ENCODE peak calls at places on chromosomes 11 and 22, in five cellular contexts. One of them, this sample, is unnamed.

GRCh38 chr11:93945596-93945995 is 75.6 kb upstream of the HEPHL1 start:
- DNase-seq in activated T-helper 9 cell treated with anti-CD3 and anti-CD28 coated beads, Interleukin-2, amount 50 U/mL, for 16 hours: no peak
- DNase-seq in SW480: no peak
- DNase-seq in mucosa of gallbladder: no peak
- DNase-seq in astrocyte of the hippocampus: peak; percentile 44
- DNase-seq in this sample: no peak

GRCh38 chr11:69274531-69275016 is 19.4 kb upstream of the MYEOV start:
- DNase-seq in SW480: peak; percentile 85
- DNase-seq in mucosa of gallbladder: peak; percentile 79
- DNase-seq in activated T-helper 9 cell treated with anti-CD3 and anti-CD28 coated beads, Interleukin-2, amount 50 U/mL, for 16 hours: no peak
- DNase-seq in astrocyte of the hippocampus: no peak
- DNase-seq in this sample: no peak

GRCh38 chr11:45771194-45771941 is 33.6 kb upstream of the SLC35C1 start:
- DNase-seq in mucosa of gallbladder: peak; percentile 64
- DNase-seq in SW480: peak; percentile 53
- DNase-seq in astrocyte of the hippocampus: peak; percentile 76
- DNase-seq in activated T-helper 9 cell treated with anti-CD3 and anti-CD28 coated beads, Interleukin-2, amount 50 U/mL, for 16 hours: peak; percentile 56
- DNase-seq in this sample: peak; percentile 40

GRCh38 chr11:1785749-1786261 is 22.1 kb upstream of the CTSD start:
- DNase-seq in mucosa of gallbladder: no peak
- DNase-seq in astrocyte of the hippocampus: no peak
- DNase-seq in SW480: no peak
- DNase-seq in activated T-helper 9 cell treated with anti-CD3 and anti-CD28 coated beads, Interleukin-2, amount 50 U/mL, for 16 hours: no peak
- DNase-seq in this sample: no peak

GRCh38 chr22:21712751-21713427 is 22.7 kb downstream of the YPEL1 start:
- DNase-seq in astrocyte of the hippocampus: peak; percentile 88
- DNase-seq in mucosa of gallbladder: peak; percentile 57
- DNase-seq in SW480: peak; percentile 75
- DNase-seq in activated T-helper 9 cell treated with anti-CD3 and anti-CD28 coated beads, Interleukin-2, amount 50 U/mL, for 16 hours: peak; percentile 34
- DNase-seq in this sample: peak; percentile 40

GRCh38 chr11:115162919-115163318 is 341.3 kb downstream of the CADM1 start:
- DNase-seq in astrocyte of the hippocampus: no peak
- DNase-seq in SW480: no peak
- DNase-seq in mucosa of gallbladder: no peak
- DNase-seq in activated T-helper 9 cell treated with anti-CD3 and anti-CD28 coated beads, Interleukin-2, amount 50 U/mL, for 16 hours: no peak
- DNase-seq in this sample: no peak

GRCh38 chr11:68040121-68040956 is 1.5 kb downstream of the TCIRG1 start:
- DNase-seq in activated T-helper 9 cell treated with anti-CD3 and anti-CD28 coated beads, Interleukin-2, amount 50 U/mL, for 16 hours: no peak
- DNase-seq in mucosa of gallbladder: no peak
- DNase-seq in SW480: peak; percentile 39
- DNase-seq in astrocyte of the hippocampus: peak; percentile 59
- DNase-seq in this sample: peak; percentile 15

GRCh38 chr22:49303061-49303735 is 524.5 kb downstream of the BRD1 start:
- DNase-seq in mucosa of gallbladder: peak; percentile 9
- DNase-seq in activated T-helper 9 cell treated with anti-CD3 and anti-CD28 coated beads, Interleukin-2, amount 50 U/mL, for 16 hours: no peak
- DNase-seq in astrocyte of the hippocampus: no peak
- DNase-seq in SW480: no peak
- DNase-seq in this sample: no peak

GRCh38 chr11:6653656-6654055 is 2.0 kb downstream of the DCHS1 start:
- DNase-seq in astrocyte of the hippocampus: no peak
- DNase-seq in activated T-helper 9 cell treated with anti-CD3 and anti-CD28 coated beads, Interleukin-2, amount 50 U/mL, for 16 hours: no peak
- DNase-seq in SW480: no peak
- DNase-seq in mucosa of gallbladder: no peak
- DNase-seq in this sample: no peak

GRCh38 chr22:40323681-40324083 is 22.6 kb upstream of the ADSL start:
- DNase-seq in SW480: no peak
- DNase-seq in astrocyte of the hippocampus: no peak
- DNase-seq in activated T-helper 9 cell treated with anti-CD3 and anti-CD28 coated beads, Interleukin-2, amount 50 U/mL, for 16 hours: no peak
- DNase-seq in mucosa of gallbladder: peak; percentile 37
- DNase-seq in this sample: peak; percentile 25

GRCh38 chr11:101345891-101346290 is 216.3 kb upstream of the PGR start:
- DNase-seq in activated T-helper 9 cell treated with anti-CD3 and anti-CD28 coated beads, Interleukin-2, amount 50 U/mL, for 16 hours: no peak
- DNase-seq in SW480: no peak
- DNase-seq in mucosa of gallbladder: no peak
- DNase-seq in astrocyte of the hippocampus: no peak
- DNase-seq in this sample: no peak

GRCh38 chr11:44235765-44236201 is 74.2 kb downstream of the ALX4 start:
- DNase-seq in mucosa of gallbladder: no peak
- DNase-seq in astrocyte of the hippocampus: no peak
- DNase-seq in activated T-helper 9 cell treated with anti-CD3 and anti-CD28 coated beads, Interleukin-2, amount 50 U/mL, for 16 hours: no peak
- DNase-seq in SW480: no peak
- DNase-seq in this sample: no peak

GRCh38 chr11:20155683-20156279 is 4.5 kb downstream of the DBX1 start:
- DNase-seq in mucosa of gallbladder: no peak
- DNase-seq in activated T-helper 9 cell treated with anti-CD3 and anti-CD28 coated beads, Interleukin-2, amount 50 U/mL, for 16 hours: no peak
- DNase-seq in SW480: peak; percentile 54
- DNase-seq in astrocyte of the hippocampus: no peak
- DNase-seq in this sample: no peak

GRCh38 chr22:38873469-38874411 is 1.7 kb upstream of the CBX6 start:
- DNase-seq in mucosa of gallbladder: no peak
- DNase-seq in SW480: no peak
- DNase-seq in astrocyte of the hippocampus: no peak
- DNase-seq in activated T-helper 9 cell treated with anti-CD3 and anti-CD28 coated beads, Interleukin-2, amount 50 U/mL, for 16 hours: peak; percentile 68
- DNase-seq in this sample: peak; percentile 48

GRCh38 chr22:22943521-22944267 is 56.1 kb downstream of the IGLL5 start:
- DNase-seq in astrocyte of the hippocampus: no peak
- DNase-seq in SW480: no peak
- DNase-seq in activated T-helper 9 cell treated with anti-CD3 and anti-CD28 coated beads, Interleukin-2, amount 50 U/mL, for 16 hours: no peak
- DNase-seq in mucosa of gallbladder: no peak
- DNase-seq in this sample: no peak

GRCh38 chr11:17298302-17298701 is 21.8 kb downstream of the NUCB2 start:
- DNase-seq in mucosa of gallbladder: no peak
- DNase-seq in astrocyte of the hippocampus: no peak
- DNase-seq in SW480: no peak
- DNase-seq in activated T-helper 9 cell treated with anti-CD3 and anti-CD28 coated beads, Interleukin-2, amount 50 U/mL, for 16 hours: peak; percentile 12
- DNase-seq in this sample: no peak

GRCh38 chr11:126355926-126356897 is 726 bp downstream of the ST3GAL4 start:
- DNase-seq in SW480: peak; percentile 56
- DNase-seq in astrocyte of the hippocampus: peak; percentile 55
- DNase-seq in activated T-helper 9 cell treated with anti-CD3 and anti-CD28 coated beads, Interleukin-2, amount 50 U/mL, for 16 hours: no peak
- DNase-seq in mucosa of gallbladder: no peak
- DNase-seq in this sample: no peak

GRCh38 chr22:31954535-31955326 is 10.4 kb downstream of the YWHAH start:
- DNase-seq in mucosa of gallbladder: no peak
- DNase-seq in activated T-helper 9 cell treated with anti-CD3 and anti-CD28 coated beads, Interleukin-2, amount 50 U/mL, for 16 hours: no peak
- DNase-seq in SW480: no peak
- DNase-seq in astrocyte of the hippocampus: peak; percentile 50
- DNase-seq in this sample: no peak

GRCh38 chr11:69074786-69075185 is 26.1 kb downstream of the TPCN2 start:
- DNase-seq in astrocyte of the hippocampus: no peak
- DNase-seq in activated T-helper 9 cell treated with anti-CD3 and anti-CD28 coated beads, Interleukin-2, amount 50 U/mL, for 16 hours: no peak
- DNase-seq in mucosa of gallbladder: no peak
- DNase-seq in SW480: no peak
- DNase-seq in this sample: no peak